ENCODE peak calls at places on chromosomes 4 and X, in seven cellular contexts. E, V, G, O, L, K and T are unnamed samples.

GRCh38 chr4:40038972-40039371 is 17.7 kb upstream of the N4BP2 start:
- DNase-seq in V (peak), G (peak), E (no peak), K (no peak), L (no peak), O (no peak), T (no peak)

GRCh38 chrX:46710425-46710824 is 48.5 kb downstream of the SLC9A7 start:
- DNase-seq in L (no peak), O (no peak), V (peak), E (peak), G (peak), K (peak), T (peak)

GRCh38 chrX:118577041-118577440 is 81.4 kb downstream of the DOCK11 start:
- DNase-seq in V (no peak), O (peak), G (no peak), E (no peak), L (no peak), K (no peak), T (no peak)

GRCh38 chr4:54625391-54625790 is 32.4 kb upstream of the KIT start:
- DNase-seq in L (no peak), V (no peak), E (no peak), K (no peak), G (no peak), O (no peak), T (no peak)

GRCh38 chr4:148355442-148356123 is 86.6 kb downstream of the NR3C2 start:
- DNase-seq in E (no peak), L (no peak), O (no peak), K (no peak), V (no peak), G (no peak), T (no peak)

GRCh38 chr4:7653510-7654414 is 219.0 kb upstream of the PSAPL1 start:
- DNase-seq in V (peak), E (no peak), G (no peak), L (no peak), K (no peak), O (no peak), T (no peak)

GRCh38 chr4:24551492-24552330 is 32.6 kb downstream of the DHX15 start:
- DNase-seq in E (no peak), O (no peak), V (peak), L (peak), K (peak), G (peak), T (no peak)

GRCh38 chr4:173529505-173530325 is at the start of gene HAND2:
- DNase-seq in K (peak), L (no peak), V (peak), E (no peak), G (peak), O (peak), T (peak)

GRCh38 chrX:69429339-69430014 is 74.6 kb upstream of the NALF2 start:
- DNase-seq in L (no peak), K (no peak), V (no peak), E (no peak), G (no peak), O (no peak), T (no peak)

GRCh38 chrX:69424910-69425309 is 79.2 kb upstream of the NALF2 start:
- DNase-seq in O (no peak), E (no peak), G (no peak), K (no peak), V (no peak), L (no peak), T (no peak)

GRCh38 chrX:69428216-69428615 is 75.9 kb upstream of the NALF2 start:
- DNase-seq in V (no peak), K (no peak), O (no peak), G (no peak), L (no peak), E (no peak), T (no peak)

GRCh38 chrX:69424161-69424560 is 80.0 kb upstream of the NALF2 start:
- DNase-seq in O (no peak), L (peak), G (peak), E (no peak), K (peak), V (peak), T (peak)
- TF ChIP-seq CTCF in O (no peak), L (peak), G (peak), E (peak), K (peak), V (peak), T (no peak)

DNA sequence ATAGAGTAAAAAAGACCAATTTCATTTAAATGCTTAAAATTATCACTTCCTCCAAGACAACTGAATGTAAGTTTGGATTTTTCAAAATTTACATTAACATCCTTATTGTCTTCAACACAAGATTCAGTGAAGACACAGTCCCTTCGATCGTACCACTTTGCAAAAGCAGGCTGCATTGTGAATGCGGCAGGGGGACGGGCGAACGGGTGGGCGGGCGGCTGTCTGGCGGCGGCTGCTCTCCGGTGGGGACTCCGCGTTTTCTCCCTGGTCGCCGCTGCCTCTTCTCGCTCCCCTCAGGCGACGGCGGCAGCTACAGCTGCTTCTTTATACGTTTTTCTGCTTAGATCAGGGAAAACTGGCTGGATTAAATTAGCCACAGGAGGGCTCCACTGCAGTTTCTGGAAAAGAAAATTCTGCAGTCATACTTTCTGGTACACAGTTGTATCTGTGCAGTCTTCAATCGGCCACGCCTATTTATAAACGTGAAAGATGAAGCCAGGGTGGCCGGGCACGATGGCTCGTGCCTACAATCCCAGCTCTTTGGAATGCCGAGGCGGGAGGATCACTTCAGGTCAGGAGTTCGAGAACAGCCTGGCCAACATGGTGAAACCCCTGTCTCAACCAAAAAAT is 33.9 kb upstream of the HPF1 start:
- DNase-seq in G (peak), E (peak), V (peak), K (peak), L (peak), O (peak), T (peak)
- TF ChIP-seq CTCF in G (peak), E (peak), V (peak), K (peak), L (peak), O (peak), T (peak)

GRCh38 chr4:27702710-27703431 is 842.2 kb downstream of the STIM2 start:
- DNase-seq in L (peak), K (peak), E (peak), G (no peak), O (no peak), V (peak), T (peak)
- TF ChIP-seq CTCF in L (peak), K (peak), E (peak), G (no peak), O (no peak), V (peak), T (no peak)

DNA sequence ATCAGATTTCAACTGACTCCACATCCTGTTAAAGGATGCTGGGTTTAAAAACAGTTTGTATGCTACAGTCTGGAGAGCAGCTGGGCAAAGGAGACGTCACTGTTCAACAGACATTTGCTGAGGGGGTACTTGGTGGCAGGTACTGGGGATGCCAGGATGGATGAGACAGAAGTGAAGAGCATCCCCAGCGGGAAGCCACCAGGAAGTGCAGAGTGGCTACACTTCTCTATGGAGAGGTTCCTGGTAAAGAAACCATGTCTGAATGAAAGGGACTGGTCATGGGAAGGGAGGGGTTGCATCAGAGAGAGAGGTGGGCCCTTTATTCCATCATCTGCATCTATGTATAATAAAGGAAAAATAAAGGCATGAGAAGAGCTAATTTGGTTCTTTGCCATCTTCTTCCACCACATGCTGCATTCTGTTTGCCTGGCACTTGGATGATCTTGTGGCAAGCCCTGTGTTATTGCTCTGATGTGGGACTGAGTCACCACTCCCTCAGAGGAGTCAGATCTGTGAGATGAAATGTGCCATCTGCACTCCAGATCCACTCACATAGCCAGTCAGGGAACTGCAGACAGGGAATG is 144.9 kb downstream of the SOWAHB start:
- DNase-seq in G (peak), O (no peak), K (peak), V (peak), E (peak), L (peak), T (no peak)
- TF ChIP-seq CTCF in G (no peak), O (no peak), K (no peak), V (no peak), E (no peak), L (no peak), T (no peak)

GRCh38 chrX:262391-262909 is 18.7 kb upstream of the PLCXD1 start:
- DNase-seq in K (peak), O (no peak), V (no peak), L (no peak), G (no peak), E (no peak), T (no peak)

GRCh38 chrX:258291-259040 is 22.7 kb upstream of the PLCXD1 start:
- DNase-seq in V (no peak), E (no peak), O (no peak), G (no peak), L (no peak), K (no peak), T (no peak)

GRCh38 chrX:259692-260355 is 21.4 kb upstream of the PLCXD1 start:
- DNase-seq in O (no peak), E (no peak), V (no peak), K (no peak), L (no peak), G (no peak), T (peak)

GRCh38 chrX:261858-262390 is 19.3 kb upstream of the PLCXD1 start:
- DNase-seq in E (no peak), G (no peak), K (no peak), L (no peak), V (no peak), O (no peak), T (no peak)

GRCh38 chrX:261167-261857 is 19.9 kb upstream of the PLCXD1 start:
- DNase-seq in L (no peak), V (peak), G (peak), K (peak), O (no peak), E (peak), T (peak)
- TF ChIP-seq CTCF in L (no peak), V (no peak), G (no peak), K (no peak), O (no peak), E (peak), T (no peak)

GRCh38 chr4:123858465-123858864 is 461.9 kb downstream of the SPRY1 start:
- DNase-seq in K (no peak), G (no peak), V (no peak), E (no peak), L (no peak), O (no peak), T (no peak)

GRCh38 chr4:123862812-123863211 is 466.2 kb downstream of the SPRY1 start:
- DNase-seq in K (no peak), L (no peak), V (no peak), E (no peak), O (no peak), G (no peak), T (no peak)

GRCh38 chr4:123851521-123851920 is 454.9 kb downstream of the SPRY1 start:
- DNase-seq in V (no peak), E (no peak), G (no peak), O (no peak), K (no peak), L (no peak), T (no peak)

GRCh38 chr4:123853651-123854050 is 457.1 kb downstream of the SPRY1 start:
- DNase-seq in O (no peak), G (no peak), L (no peak), K (no peak), E (no peak), V (no peak), T (no peak)

DNA sequence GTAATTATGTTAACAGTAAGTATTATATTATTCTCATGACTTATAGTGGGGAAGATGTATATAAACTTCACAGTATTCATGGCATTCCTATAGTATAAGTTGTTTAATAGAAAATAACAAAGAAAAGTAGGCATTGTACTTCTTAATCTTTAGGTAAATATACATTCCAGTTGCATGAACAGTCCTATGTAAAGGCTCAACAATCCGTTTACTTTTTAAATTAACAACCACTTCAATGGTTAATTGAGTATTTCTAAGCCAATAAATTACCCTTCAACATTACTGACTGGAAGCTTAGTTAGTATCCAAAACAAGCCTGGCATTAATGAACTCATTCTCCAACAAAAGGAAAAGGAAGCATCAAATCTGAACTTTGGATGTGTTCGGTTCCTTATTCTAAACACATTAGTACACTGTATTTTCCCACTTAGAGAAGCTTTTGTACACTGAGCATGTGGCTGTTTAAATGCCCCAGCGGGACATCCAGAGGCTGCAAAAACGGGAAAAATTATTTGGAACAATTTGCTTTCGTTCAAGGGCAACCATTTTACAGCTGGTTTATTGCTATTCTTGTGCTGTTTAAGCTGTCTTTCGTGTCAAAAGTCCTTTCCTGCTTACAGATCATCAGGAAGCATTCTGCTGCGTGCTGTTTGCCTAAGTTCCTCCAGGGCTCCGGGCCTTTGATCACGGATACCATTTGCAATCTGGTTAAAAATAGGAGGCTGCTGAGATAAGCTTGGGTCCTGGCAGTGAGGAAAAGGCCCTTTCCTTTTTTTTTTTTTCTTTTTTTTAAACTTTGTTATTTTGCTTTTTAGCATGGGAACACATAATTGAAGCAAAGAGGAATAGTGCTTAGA is 460.3 kb downstream of the SPRY1 start:
- DNase-seq in L (no peak), G (peak), E (peak), V (peak), K (peak), O (peak), T (no peak)
- TF ChIP-seq CTCF in L (no peak), G (peak), E (peak), V (peak), K (no peak), O (no peak), T (no peak)

GRCh38 chr4:48947731-48948130 is 38.3 kb upstream of the CWH43 start:
- DNase-seq in L (no peak), O (no peak), G (no peak), V (no peak), E (no peak), K (no peak), T (no peak)
- TF ChIP-seq CTCF in L (peak), O (no peak), G (no peak), V (no peak), E (peak), K (no peak), T (no peak)

GRCh38 chr4:183635333-183635732 is 23.7 kb downstream of the RWDD4 start:
- DNase-seq in O (no peak), V (no peak), L (no peak), E (no peak), G (no peak), K (no peak), T (no peak)

GRCh38 chr4:183634086-183634485 is 24.9 kb downstream of the RWDD4 start:
- DNase-seq in V (no peak), E (no peak), G (no peak), K (no peak), O (no peak), L (no peak), T (no peak)

GRCh38 chr4:183631577-183632198 is 27.3 kb downstream of the RWDD4 start:
- DNase-seq in E (no peak), L (no peak), G (no peak), O (no peak), K (no peak), V (no peak), T (no peak)

GRCh38 chr4:183633476-183634058 is 25.4 kb downstream of the RWDD4 start:
- DNase-seq in G (no peak), L (no peak), E (no peak), O (no peak), K (no peak), V (no peak), T (no peak)

DNA sequence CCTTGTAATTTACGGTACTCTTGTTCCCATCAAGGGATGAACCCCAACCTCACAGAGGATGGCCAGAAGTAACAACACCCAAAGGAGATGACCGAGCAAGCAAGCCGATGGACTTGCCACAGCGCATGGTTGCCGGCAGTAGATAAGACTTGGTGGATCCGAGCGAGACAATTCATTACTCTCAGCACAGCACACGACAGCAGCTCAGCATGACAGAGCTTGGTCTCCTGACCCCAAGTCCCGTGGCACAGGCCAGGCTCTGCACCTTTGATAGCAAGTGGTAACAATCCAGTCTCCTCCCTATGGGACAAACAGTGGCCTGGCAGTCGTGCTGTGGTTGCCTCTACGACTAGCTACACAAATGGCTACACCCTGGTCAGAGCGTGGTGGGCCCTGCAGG is 26.3 kb downstream of the RWDD4 start:
- DNase-seq in V (no peak), K (no peak), E (no peak), O (no peak), G (no peak), L (no peak), T (no peak)
- TF ChIP-seq CTCF in V (no peak), K (no peak), E (no peak), O (no peak), G (no peak), L (no peak), T (no peak)